ENCODE peak calls at places on chromosomes 2 and 18, in five cellular contexts. E is EH; M is stimulated activated CD4-positive, alpha-beta T cell treated with anti-CD3 and anti-CD28 coated beads, Interleukin-1b, Interleukin-23, amount 100 ng/mL, for 24 hours; W is GM12864; I is amniotic epithelial cell. N is an unnamed sample.

GRCh38 chr2:127674241-127675209 is 805 bp downstream of the LIMS2 start:
- DNase-seq in I (no peak), E (peak), M (peak), W (no peak), N (no peak)

GRCh38 chr2:96099861-96100798 is 16.2 kb downstream of the ADRA2B start:
- DNase-seq in M (no peak), W (no peak), E (no peak), I (no peak), N (no peak)

GRCh38 chr2:42840760-42841159 is 48.4 kb upstream of the HAAO start:
- DNase-seq in I (no peak), W (no peak), M (no peak), E (no peak), N (no peak)

GRCh38 chr18:2872095-2872494 is 25.3 kb downstream of the EMILIN2 start:
- DNase-seq in M (no peak), W (no peak), E (no peak), I (no peak), N (no peak)

GRCh38 chr2:111884592-111884964 is 585 bp upstream of the ANAPC1 start:
- DNase-seq in M (no peak), I (no peak), E (no peak), W (no peak), N (no peak)

GRCh38 chr18:62388855-62389760 is 64.0 kb downstream of the TNFRSF11A start:
- DNase-seq in M (no peak), I (peak), E (no peak), W (no peak), N (no peak)

GRCh38 chr2:120898961-120899360 is 163.3 kb downstream of the GLI2 start:
- DNase-seq in I (no peak), E (no peak), W (no peak), M (no peak), N (no peak)

GRCh38 chr2:156476516-156477206 is 40.5 kb downstream of the GPD2 start:
- DNase-seq in W (peak), I (peak), E (peak), M (no peak), N (no peak)

GRCh38 chr2:42028571-42029148 is 19.2 kb upstream of the PKDCC start:
- DNase-seq in I (no peak), E (peak), M (no peak), W (peak), N (no peak)

GRCh38 chr2:229738024-229738625 is 23.8 kb upstream of the DNER start:
- DNase-seq in M (no peak), I (no peak), E (no peak), W (no peak), N (no peak)

GRCh38 chr18:44458777-44459176 is 221.9 kb upstream of the SETBP1 start:
- DNase-seq in M (no peak), E (peak), W (no peak), I (peak), N (no peak)

GRCh38 chr2:38751847-38752410 is 768 bp upstream of the SRSF7 start:
- DNase-seq in W (no peak), I (peak), E (no peak), M (no peak), N (no peak)

GRCh38 chr2:111903930-111904439 is 5.6 kb downstream of the MERTK start:
- DNase-seq in E (no peak), W (no peak), I (no peak), M (no peak), N (no peak)

N was measured in activated CD8-positive, alpha-beta memory T cell treated with anti-CD3 and anti-CD28 coated beads for 48 hours.